ENCODE peak calls at places on chromosomes 12 and 14, in four cellular contexts. D is activated CD4-positive, alpha-beta T cell treated with anti-CD3 and anti-CD28 coated beads, Interleukin-2, amount 50 U/mL, for 48 hours; K is PC-9; S is NCI-H1417 treated with DMSO at 0.1 percent for 48 hours. T is an unnamed sample.
A peak's percentile ranks its signal among the peaks of the same experiment; 100 is the strongest.

GRCh38 chr12:9111525-9111924 is 4.2 kb downstream of the A2M start:
- DNase-seq in K (no peak), S (no peak), D (no peak), T (no peak)

GRCh38 chr14:65425885-65426284 is 13.4 kb downstream of the FUT8 start:
- DNase-seq in S (no peak), D (no peak), K (no peak), T (no peak)

GRCh38 chr12:30622509-30622908 is 73.2 kb downstream of the IPO8 start:
- DNase-seq in S (no peak), K (no peak), D (no peak), T (no peak)

GRCh38 chr14:79542121-79542520 is 669.2 kb downstream of the DIO2 start:
- DNase-seq in K (no peak), S (no peak), D (no peak), T (no peak)

GRCh38 chr14:59425322-59425945 is 39.7 kb downstream of the GPR135 start:
- DNase-seq in S (no peak), K (no peak), D (no peak), T (no peak)

GRCh38 chr12:105409881-105410471 is 79.5 kb downstream of the C12orf75 start:
- DNase-seq in S (peak; percentile 86), K (no peak), D (no peak), T (no peak)

GRCh38 chr14:98182385-98183055 is 1089.5 kb downstream of the BCL11B start:
- DNase-seq in D (peak; percentile 80), S (no peak), K (no peak), T (no peak)

GRCh38 chr14:101502761-101503392 is 58.4 kb upstream of the DIO3 start:
- DNase-seq in K (no peak), S (no peak), D (no peak), T (no peak)

GRCh38 chr14:33165144-33165925 is 226.7 kb downstream of the NPAS3 start:
- DNase-seq in D (no peak), S (no peak), K (peak; percentile 19), T (no peak)

GRCh38 chr14:91249841-91250616 is 5.5 kb upstream of the GPR68 start:
- DNase-seq in S (peak; percentile 99), K (no peak), D (peak; percentile 57), T (no peak)

GRCh38 chr14:75714993-75715392 is 53.9 kb downstream of the TTLL5 start:
- DNase-seq in D (no peak), S (no peak), K (no peak), T (no peak)

GRCh38 chr12:66361703-66362102 is 59.4 kb downstream of the HELB start:
- DNase-seq in D (no peak), S (no peak), K (no peak), T (no peak)

GRCh38 chr12:88351121-88351520 is 209.0 kb downstream of the TMTC3 start:
- DNase-seq in S (no peak), D (no peak), K (no peak), T (no peak)

GRCh38 chr12:12376636-12377448 is 20.0 kb downstream of the BORCS5 start:
- DNase-seq in S (peak; percentile 78), D (no peak), K (no peak), T (peak; percentile 87)

GRCh38 chr12:84913151-84913550 is 552 bp upstream of the SLC6A15 start:
- DNase-seq in K (no peak), D (no peak), S (no peak), T (peak; percentile 89)

GRCh38 chr12:104863549-104863948 is 94.5 kb downstream of the SLC41A2 start:
- DNase-seq in D (no peak), S (no peak), K (no peak), T (no peak)

GRCh38 chr12:45543887-45544286 is 185.6 kb upstream of the ARID2 start:
- DNase-seq in D (peak; percentile 38), K (peak; percentile 42), S (peak; percentile 46), T (peak; percentile 89)

GRCh38 chr12:26122681-26123481 is 2.0 kb downstream of the BHLHE41 start:
- DNase-seq in S (no peak), D (peak; percentile 30), K (peak; percentile 61), T (peak; percentile 16)

GRCh38 chr14:75610839-75611238 is 32.4 kb downstream of the FLVCR2 start:
- DNase-seq in D (no peak), S (no peak), K (no peak), T (no peak)

GRCh38 chr12:124233846-124234620 is 60.9 kb upstream of the RFLNA start:
- DNase-seq in K (no peak), D (no peak), S (no peak), T (no peak)

GRCh38 chr12:38543151-38543550 is 226.6 kb downstream of the ALG10B start:
- DNase-seq in K (peak; percentile 7), D (no peak), S (no peak), T (no peak)

GRCh38 chr12:43861847-43862150 is 25.9 kb downstream of the TMEM117 start:
- DNase-seq in S (no peak), K (no peak), D (no peak), T (no peak)

GRCh38 chr14:77023001-77023996 is 5.2 kb downstream of the IRF2BPL start:
- DNase-seq in S (no peak), D (peak; percentile 73), K (no peak), T (no peak)

GRCh38 chr14:41824441-41824840 is 217.8 kb downstream of the LRFN5 start:
- DNase-seq in D (no peak), S (no peak), K (no peak), T (peak; percentile 4)

GRCh38 chr12:118979763-118980406 is 1.5 kb upstream of the SRRM4 start:
- DNase-seq in K (peak; percentile 18), S (no peak), D (peak; percentile 14), T (peak; percentile 83)

GRCh38 chr12:104856548-104856947 is 101.5 kb downstream of the SLC41A2 start:
- DNase-seq in D (no peak), K (no peak), S (no peak), T (no peak)

GRCh38 chr12:49891476-49891875 is 12.2 kb downstream of the FAIM2 start:
- DNase-seq in S (no peak), D (no peak), K (no peak), T (no peak)

GRCh38 chr14:51676549-51676948 is 24.8 kb downstream of the FRMD6 start:
- DNase-seq in S (no peak), K (no peak), D (no peak), T (peak; percentile 62)

GRCh38 chr14:56002876-56003625 is 115.2 kb upstream of the PELI2 start:
- DNase-seq in K (no peak), S (no peak), D (peak; percentile 67), T (no peak)

GRCh38 chr12:65568517-65568916 is 255.8 kb upstream of the HMGA2 start:
- DNase-seq in K (no peak), D (no peak), S (no peak), T (no peak)

GRCh38 chr14:64800000-64800399 is 79.7 kb downstream of the SPTB start:
- DNase-seq in D (peak; percentile 15), S (no peak), K (peak; percentile 42), T (peak; percentile 59)

GRCh38 chr12:93819048-93819491 is 141.9 kb downstream of the CRADD start:
- DNase-seq in S (no peak), D (no peak), K (no peak), T (peak; percentile 95)